ENCODE peak calls at places on chromosome 18, in four cellular contexts. J is K562, W is SK-N-SH, N is GM12878. H is an unnamed sample.

GRCh38 chr18:73684651-73685050 is 463.0 kb downstream of the FBXO15 start:
- DNase-seq in J (no peak), W (no peak), N (no peak), H (no peak)

GRCh38 chr18:24727685-24728084 is 267.2 kb downstream of the HRH4 start:
- DNase-seq in J (no peak), W (no peak), N (no peak), H (no peak)

GRCh38 chr18:45480219-45481015 is 134.9 kb upstream of the SLC14A2 start:
- DNase-seq in J (no peak), W (no peak), N (no peak), H (no peak)

GRCh38 chr18:14978962-14979535 is 231.1 kb downstream of the ANKRD30B start:
- DNase-seq in J (peak; percentile 8), W (peak; percentile 47), N (no peak), H (peak; percentile 23)

GRCh38 chr18:62282188-62282629 is 42.9 kb upstream of the TNFRSF11A start:
- DNase-seq in J (no peak), W (no peak), N (no peak), H (no peak)

GRCh38 chr18:29912351-29912750 is 1130.2 kb downstream of the DSC3 start:
- DNase-seq in J (no peak), W (no peak), N (no peak), H (no peak)

GRCh38 chr18:42706618-42707017 is 408.9 kb downstream of the RIT2 start:
- DNase-seq in J (no peak), W (no peak), N (no peak), H (no peak)

GRCh38 chr18:31454066-31454708 is 6.6 kb downstream of the DSG3 start:
- DNase-seq in J (no peak), W (no peak), N (no peak), H (peak; percentile 1)

GRCh38 chr18:44107187-44107586 is 573.5 kb upstream of the SETBP1 start:
- DNase-seq in J (no peak), W (no peak), N (no peak), H (no peak)

GRCh38 chr18:36934884-36935283 is 106.0 kb downstream of the KIAA1328 start:
- DNase-seq in J (no peak), W (no peak), N (no peak), H (no peak)

GRCh38 chr18:11751305-11752115 is 62.4 kb downstream of the GNAL start:
- DNase-seq in J (no peak), W (peak; percentile 29), N (no peak), H (no peak)

GRCh38 chr18:34493099-34493544 is 217.0 kb upstream of the DTNA start:
- DNase-seq in J (no peak), W (peak; percentile 87), N (no peak), H (peak; percentile 72)

GRCh38 chr18:9419956-9420631 is 55.2 kb upstream of the RALBP1 start:
- DNase-seq in J (no peak), W (no peak), N (no peak), H (no peak)

GRCh38 chr18:44474067-44474411 is 206.6 kb upstream of the SETBP1 start:
- DNase-seq in J (no peak), W (no peak), N (no peak), H (no peak)

GRCh38 chr18:4573735-4574134 is 118.6 kb upstream of the DLGAP1 start:
- DNase-seq in J (no peak), W (no peak), N (no peak), H (no peak)

GRCh38 chr18:55779461-55779710 is 191.4 kb upstream of the TCF4 start:
- DNase-seq in J (no peak), W (peak; percentile 64), N (no peak), H (no peak)

GRCh38 chr18:21115519-21116411 is 4.2 kb upstream of the ROCK1 start:
- DNase-seq in J (no peak), W (no peak), N (no peak), H (no peak)

GRCh38 chr18:32271649-32272324 is 81.9 kb downstream of the MEP1B start:
- DNase-seq in J (peak; percentile 56), W (peak; percentile 62), N (no peak), H (peak; percentile 36)

GRCh38 chr18:55488473-55488872 is 99.5 kb downstream of the TCF4 start:
- DNase-seq in J (no peak), W (no peak), N (no peak), H (no peak)

DNA sequence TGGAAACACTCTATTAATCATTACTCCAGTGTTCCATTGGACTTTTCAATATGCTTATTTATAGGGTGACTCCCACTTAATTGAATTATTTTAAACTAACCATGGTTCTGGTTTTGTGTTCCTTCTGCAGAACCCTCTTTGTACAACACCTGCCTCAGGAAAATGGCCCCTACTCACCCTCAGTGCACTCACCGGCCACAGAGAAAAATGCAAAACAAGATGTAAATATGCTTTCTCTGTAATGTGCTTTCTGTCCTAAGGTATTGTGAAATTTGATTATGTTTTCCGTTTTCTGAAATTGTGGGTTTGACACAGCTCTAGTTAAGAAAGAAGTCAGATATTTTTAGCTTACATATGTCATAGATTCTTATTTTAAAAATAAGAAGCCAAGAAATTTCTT is 357.7 kb upstream of the SMIM21 start:
- DNase-seq in J (no peak), W (no peak), N (no peak), H (no peak)
- TF ChIP-seq FOXM1 in J (no peak), W (no peak), N (no peak), H (no peak)

GRCh38 chr18:49920731-49921130 is 107.4 kb upstream of the ACAA2 start:
- DNase-seq in J (no peak), W (peak; percentile 48), N (no peak), H (no peak)

GRCh38 chr18:49924293-49924983 is 111.1 kb upstream of the ACAA2 start:
- DNase-seq in J (no peak), W (no peak), N (no peak), H (no peak)

GRCh38 chr18:49917742-49918141 is 104.4 kb upstream of the ACAA2 start:
- DNase-seq in J (no peak), W (no peak), N (no peak), H (no peak)

GRCh38 chr18:49922228-49922627 is 108.9 kb upstream of the ACAA2 start:
- DNase-seq in J (no peak), W (no peak), N (no peak), H (no peak)

DNA sequence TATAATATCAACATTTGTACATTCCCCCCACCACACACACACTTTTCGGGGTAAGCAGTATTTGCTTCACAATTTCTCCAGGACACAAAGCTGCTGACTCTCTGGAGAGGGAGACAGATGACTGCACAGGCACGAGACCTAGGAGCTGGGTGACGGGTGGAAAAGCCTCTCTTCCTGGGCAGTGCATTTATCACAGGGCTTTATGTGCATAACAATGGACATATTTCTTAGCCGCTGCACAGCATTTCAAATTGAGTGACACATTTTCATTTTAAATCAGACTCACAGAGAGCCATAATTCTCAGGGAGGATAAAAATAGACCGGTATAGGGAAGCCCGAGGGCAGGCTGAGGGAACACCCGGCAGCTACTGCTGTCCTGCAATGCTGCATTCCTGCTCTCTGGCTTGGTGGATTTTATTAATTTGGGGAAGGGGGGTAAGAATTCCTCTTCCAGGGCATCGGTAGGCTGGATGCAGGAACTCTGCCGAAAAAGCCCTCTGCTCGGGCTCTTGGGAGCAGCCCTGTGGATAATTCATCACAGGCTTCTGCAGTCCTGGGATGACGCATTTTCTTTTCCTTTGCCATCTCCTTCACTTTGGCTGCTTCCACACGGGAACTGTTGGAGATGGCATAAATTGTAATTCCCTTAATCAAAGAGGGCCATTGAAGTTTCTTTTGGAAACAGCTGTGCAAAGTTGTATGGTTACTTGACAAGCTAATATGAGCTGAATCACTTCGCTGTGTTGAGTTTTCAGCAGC is 108.1 kb upstream of the ACAA2 start:
- DNase-seq in J (no peak), W (peak; percentile 26), N (no peak), H (no peak)
- TF ChIP-seq RAD21 in J (no peak), W (no peak), N (no peak), H (no peak)

GRCh38 chr18:23115683-23116096 is 19.6 kb upstream of the CABLES1 start:
- DNase-seq in J (no peak), W (no peak), N (no peak), H (peak; percentile 74)
- TF ChIP-seq FOXM1 in J (no peak), W (no peak), N (no peak), H (no peak)

GRCh38 chr18:59233017-59233410 is 13.1 kb downstream of the GRP start:
- DNase-seq in J (no peak), W (no peak), N (no peak), H (no peak)
- TF ChIP-seq RAD21 in J (no peak), W (no peak), N (no peak), H (no peak)

GRCh38 chr18:28903366-28903765 is 726.4 kb upstream of the CDH2 start:
- DNase-seq in J (no peak), W (no peak), N (no peak), H (no peak)

GRCh38 chr18:28904789-28905364 is 727.9 kb upstream of the CDH2 start:
- DNase-seq in J (no peak), W (no peak), N (no peak), H (no peak)

GRCh38 chr18:28905509-28905908 is 728.6 kb upstream of the CDH2 start:
- DNase-seq in J (no peak), W (no peak), N (no peak), H (no peak)
- TF ChIP-seq FOXM1 in J (no peak), W (no peak), N (no peak), H (no peak)

GRCh38 chr18:12989397-12990127 is 1.6 kb upstream of the CEP192 start:
- DNase-seq in J (no peak), W (no peak), N (no peak), H (no peak)

GRCh38 chr18:12990662-12990976 is 543 bp upstream of the CEP192 start:
- DNase-seq in J (no peak), W (no peak), N (no peak), H (peak; percentile 37)

GRCh38 chr18:12990128-12990485 is 1.1 kb upstream of the CEP192 start:
- DNase-seq in J (no peak), W (no peak), N (peak; percentile 30), H (no peak)

GRCh38 chr18:12991839-12992216 is 666 bp downstream of the CEP192 start:
- DNase-seq in J (no peak), W (no peak), N (no peak), H (no peak)

GRCh38 chr18:12990977-12991838 is at the start of gene CEP192:
- DNase-seq in J (peak; percentile 97), W (peak; percentile 98), N (peak; percentile 96), H (peak; percentile 96)
- TF ChIP-seq RAD21 in J (no peak), W (no peak), N (no peak), H (peak; percentile 59)

DNA sequence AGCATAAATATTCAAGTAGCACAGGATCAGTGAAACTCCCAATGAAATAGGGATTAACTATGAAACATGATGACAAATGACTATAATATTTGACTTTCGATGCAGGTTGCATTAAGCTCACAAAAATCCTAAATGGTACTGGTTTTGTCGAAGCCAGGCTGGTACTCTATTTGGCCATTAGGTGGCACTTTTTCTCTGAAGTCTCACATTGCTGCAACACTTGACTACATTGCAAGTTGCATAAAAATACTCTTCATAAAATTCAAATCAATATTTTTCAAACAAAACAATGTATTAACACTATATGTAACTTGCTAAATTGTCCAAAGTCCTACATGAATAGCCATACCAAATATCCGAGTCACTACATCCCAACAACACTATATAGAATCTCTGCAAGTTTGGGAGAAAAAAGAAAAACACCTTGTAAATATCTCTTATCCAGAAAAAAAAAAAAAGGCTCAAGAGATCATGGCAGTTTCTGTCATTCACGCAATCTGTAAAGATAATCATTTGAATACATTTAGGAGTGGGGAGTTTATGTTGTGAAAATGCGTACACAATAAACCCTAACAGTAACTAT is 9.5 kb downstream of the RTTN start:
- DNase-seq in J (peak; percentile 12), W (peak; percentile 54), N (no peak), H (peak; percentile 35)
- TF ChIP-seq FOXM1 in J (no peak), W (no peak), N (no peak), H (no peak)